ENCODE peak calls at places on chromosomes 4 and X, in ten cellular contexts. A is tibial artery; B is CD8-positive, alpha-beta T cell; M is astrocyte of the cerebellum; U is cardiac fibroblast; Y is tibial nerve; R is sigmoid colon; E is heart right ventricle; I is suprapubic skin; J is right cardiac atrium. T is an unnamed sample.

GRCh38 chr4:37607018-37607417 is 79.2 kb downstream of the RELL1 start:
- DNase-seq in U (no peak), E (no peak), B (no peak), Y (no peak), R (no peak), I (no peak), A (no peak), J (no peak), M (no peak), T (no peak)

GRCh38 chrX:47623540-47624027 is 3.9 kb upstream of the SYN1 start:
- DNase-seq in J (peak; percentile 84), U (peak; percentile 73), E (peak; percentile 38), B (no peak), M (peak; percentile 33), Y (no peak), A (no peak), R (no peak), I (no peak), T (peak; percentile 55)

GRCh38 chr4:164683040-164683439 is 70.9 kb upstream of the SMIM31 start:
- DNase-seq in R (no peak), I (no peak), B (no peak), J (no peak), A (no peak), Y (no peak), M (no peak), U (no peak), E (no peak), T (no peak)

GRCh38 chrX:13418126-13419091 is 98.6 kb upstream of the ATXN3L start:
- DNase-seq in E (no peak), R (no peak), Y (no peak), M (no peak), J (no peak), B (no peak), U (peak; percentile 35), A (no peak), I (no peak), T (no peak)

GRCh38 chr4:90246841-90247240 is 119.6 kb downstream of the CCSER1 start:
- DNase-seq in U (no peak), J (no peak), E (no peak), R (no peak), I (no peak), A (no peak), B (no peak), Y (no peak), M (no peak), T (no peak)

GRCh38 chr4:117545042-117545441 is 459.7 kb upstream of the TRAM1L1 start:
- DNase-seq in R (no peak), A (no peak), I (no peak), J (no peak), M (peak; percentile 8), E (no peak), U (no peak), Y (no peak), B (no peak), T (no peak)

GRCh38 chr4:117491531-117491930 is 406.2 kb upstream of the TRAM1L1 start:
- DNase-seq in I (no peak), E (no peak), A (no peak), B (no peak), J (no peak), Y (no peak), R (no peak), M (no peak), U (no peak), T (no peak)

GRCh38 chr4:76090241-76090691 is 15.8 kb downstream of the ART3 start:
- DNase-seq in R (no peak), E (no peak), J (no peak), M (no peak), Y (peak; percentile 48), B (no peak), I (no peak), U (peak; percentile 86), A (no peak), T (peak; percentile 83)

GRCh38 chrX:20507901-20508620 is 241.4 kb upstream of the RPS6KA3 start:
- DNase-seq in U (no peak), B (no peak), E (no peak), R (no peak), J (no peak), I (no peak), Y (no peak), A (no peak), M (no peak), T (no peak)

GRCh38 chr4:23333556-23333945 is 556.3 kb downstream of the PPARGC1A start:
- DNase-seq in B (no peak), A (no peak), E (no peak), J (no peak), I (no peak), R (no peak), Y (no peak), M (peak; percentile 79), U (peak; percentile 38), T (no peak)

GRCh38 chrX:39854772-39855747 is 242.7 kb downstream of the BCOR start:
- DNase-seq in A (no peak), Y (no peak), M (no peak), E (no peak), U (no peak), B (peak; percentile 59), I (no peak), R (no peak), J (no peak), T (no peak)

GRCh38 chrX:72394518-72395163 is 88.9 kb upstream of the CITED1 start:
- DNase-seq in J (peak; percentile 60), E (peak; percentile 17), B (no peak), I (no peak), U (peak; percentile 38), R (no peak), Y (no peak), A (peak; percentile 72), M (peak; percentile 24), T (peak; percentile 2)

GRCh38 chr4:8393593-8394038 is 46.9 kb downstream of the ACOX3 start:
- DNase-seq in I (no peak), Y (peak; percentile 67), A (peak; percentile 84), E (no peak), U (peak; percentile 97), J (peak; percentile 76), M (peak; percentile 97), R (peak; percentile 91), B (no peak), T (peak; percentile 84)
- H3K4me3 ChIP-seq in I (no peak overlapping the region), Y (no peak overlapping the region), A (no peak overlapping the region), E (no peak overlapping the region), U (no peak overlapping the region), J (no peak overlapping the region), M (no peak overlapping the region), R (no peak overlapping the region), B (no peak overlapping the region), T (no peak overlapping the region)

DNA sequence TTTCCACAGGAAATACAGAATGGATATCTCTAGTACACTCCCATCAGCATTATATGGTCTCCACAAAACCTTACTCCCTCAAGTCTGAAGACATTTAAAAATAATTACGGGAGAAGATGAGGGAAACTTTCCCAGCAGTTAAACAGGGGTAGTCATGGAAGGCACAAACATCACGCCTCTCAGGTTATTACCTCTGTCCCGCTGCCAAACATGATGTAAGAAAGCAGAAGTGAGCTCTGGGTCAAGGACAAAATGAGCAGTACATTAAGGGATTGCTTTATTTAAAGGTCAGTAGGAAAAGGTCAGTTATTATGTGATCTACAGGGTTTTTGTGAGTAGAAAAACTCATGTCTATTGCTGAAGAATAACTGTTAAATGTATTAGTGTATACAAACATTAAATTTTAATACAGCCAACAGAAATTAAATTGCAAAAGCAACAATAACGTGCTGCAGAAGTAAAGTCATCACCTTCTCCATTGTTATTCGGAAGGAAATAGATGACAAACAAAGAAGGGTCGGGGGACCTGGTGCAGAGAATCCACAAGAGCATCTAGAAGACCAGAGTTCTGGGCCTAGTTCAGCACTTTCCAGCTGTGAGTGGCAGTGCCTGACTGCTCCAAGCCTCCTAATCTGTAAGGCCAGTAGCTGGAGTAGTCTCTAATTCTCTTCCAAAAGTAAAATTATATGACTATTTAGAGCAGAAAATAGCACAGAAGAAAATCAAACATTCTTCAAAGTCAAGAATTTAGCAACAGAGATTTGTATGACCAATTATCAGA is 171.2 kb downstream of the PPP3CA start:
- DNase-seq in A (no peak), U (no peak), I (no peak), J (no peak), M (no peak), R (peak; percentile 65), E (no peak), Y (peak; percentile 53), B (no peak), T (peak; percentile 50)
- H3K4me3 ChIP-seq in A (no peak overlapping the region), U (no peak overlapping the region), I (no peak overlapping the region), J (no peak overlapping the region), M (no peak overlapping the region), R (no peak overlapping the region), E (no peak overlapping the region), Y (no peak overlapping the region), B (no peak overlapping the region), T (no peak overlapping the region)

DNA sequence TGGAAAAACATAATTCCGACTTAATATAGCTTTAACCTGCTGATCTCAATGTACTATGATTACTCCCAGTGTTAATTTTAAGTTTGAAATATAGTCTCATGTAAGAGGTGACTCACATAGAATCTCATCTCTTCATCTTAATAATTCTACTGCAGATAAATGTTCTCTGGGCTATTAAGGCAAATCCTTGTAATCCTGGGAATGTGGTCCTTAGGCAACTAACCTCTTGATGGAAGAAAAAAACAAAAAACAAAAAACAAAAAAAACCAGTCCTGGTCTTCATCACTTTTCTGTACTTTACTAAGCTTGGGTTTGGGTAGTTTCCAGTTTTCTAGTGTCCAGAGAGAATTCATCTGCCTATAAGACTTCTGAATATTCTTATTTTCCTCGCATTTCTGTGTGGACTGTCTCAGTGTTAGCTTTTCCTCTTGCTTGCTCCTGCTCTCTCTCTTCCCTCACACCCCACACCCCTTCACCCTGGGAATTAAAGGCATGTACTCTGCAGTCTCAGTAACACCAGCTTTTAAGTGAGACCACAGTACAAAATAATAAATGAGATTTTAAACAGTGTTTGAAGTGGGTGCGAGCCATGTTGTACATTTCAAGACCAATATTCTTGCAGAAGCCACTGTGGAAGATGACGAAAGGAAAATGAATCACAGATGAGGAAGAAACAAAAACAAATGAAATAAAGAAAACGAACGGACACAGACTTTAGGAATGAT is 51.7 kb downstream of the HAND2 start:
- DNase-seq in J (no peak), M (no peak), B (no peak), A (no peak), U (peak; percentile 73), E (no peak), I (no peak), Y (no peak), R (no peak), T (no peak)
- H3K4me3 ChIP-seq in J (no peak overlapping the region), M (no peak overlapping the region), B (no peak overlapping the region), A (no peak overlapping the region), U (no peak overlapping the region), E (no peak overlapping the region), I (no peak overlapping the region), Y (no peak overlapping the region), R (no peak overlapping the region), T (no peak overlapping the region)

GRCh38 chrX:150573702-150574101 is 5.3 kb downstream of the MTM1 start:
- DNase-seq in A (no peak), R (no peak), M (no peak), B (no peak), J (no peak), I (no peak), E (no peak), Y (no peak), U (no peak), T (no peak)
- H3K4me3 ChIP-seq in A (no peak overlapping the region), R (no peak overlapping the region), M (no peak overlapping the region), B (no peak overlapping the region), J (no peak overlapping the region), I (no peak overlapping the region), E (no peak overlapping the region), Y (no peak overlapping the region), U (no peak overlapping the region), T (no peak overlapping the region)